ENCODE peak calls at places on chromosomes 4 and X, in nine cellular contexts. A, F, D, L, P, O, M, C and J are unnamed samples.

GRCh38 chr4:124705393-124705792 is 7.1 kb downstream of the ANKRD50 start:
- DNase-seq in D (no peak), P (no peak), C (no peak), O (no peak), L (no peak), F (no peak), A (no peak), M (no peak), J (no peak)

GRCh38 chrX:20545538-20545937 is 278.8 kb upstream of the RPS6KA3 start:
- DNase-seq in O (no peak), F (no peak), P (peak), C (no peak), D (peak), A (peak), L (peak), M (peak), J (no peak)

GRCh38 chr4:169437299-169438047 is 166.7 kb upstream of the SH3RF1 start:
- DNase-seq in L (no peak), F (no peak), M (no peak), P (no peak), D (no peak), C (no peak), A (no peak), O (no peak), J (no peak)

GRCh38 chrX:80432863-80433262 is 12.6 kb downstream of the TENT5D start:
- DNase-seq in O (no peak), M (no peak), F (peak), L (peak), D (peak), P (no peak), A (no peak), C (no peak), J (no peak)

GRCh38 chrX:40127052-40127451 is 29.3 kb upstream of the BCOR start:
- DNase-seq in O (no peak), M (no peak), P (no peak), A (no peak), C (no peak), F (no peak), L (no peak), D (no peak), J (no peak)

GRCh38 chr4:153115322-153116100 is 88.7 kb upstream of the TRIM2 start:
- DNase-seq in O (no peak), P (peak), L (peak), C (no peak), F (peak), M (peak), D (peak), A (peak), J (no peak)

GRCh38 chr4:102562995-102563394 is 61.8 kb downstream of the NFKB1 start:
- DNase-seq in D (peak), M (no peak), F (no peak), O (no peak), C (no peak), A (peak), P (peak), L (peak), J (no peak)

GRCh38 chrX:1323315-1323714 is 13.3 kb upstream of the IL3RA start:
- DNase-seq in L (no peak), A (no peak), M (no peak), F (no peak), P (no peak), D (no peak), O (no peak), C (peak), J (no peak)

GRCh38 chr4:169315530-169316306 is 45.0 kb upstream of the SH3RF1 start:
- DNase-seq in C (no peak), P (peak), F (peak), O (no peak), L (peak), D (peak), M (peak), A (peak), J (no peak)

GRCh38 chr4:40887690-40888089 is 137.9 kb downstream of the NSUN7 start:
- DNase-seq in A (peak), L (peak), C (peak), O (no peak), P (peak), D (peak), M (peak), F (peak), J (no peak)

GRCh38 chr4:11271263-11271662 is 157.4 kb downstream of the HS3ST1 start:
- DNase-seq in M (no peak), C (no peak), O (no peak), L (no peak), D (no peak), P (no peak), A (no peak), F (no peak), J (no peak)

GRCh38 chrX:20609916-20610415 is 343.3 kb upstream of the RPS6KA3 start:
- DNase-seq in M (no peak), D (no peak), A (no peak), C (no peak), L (no peak), O (no peak), P (no peak), F (no peak), J (no peak)

GRCh38 chr4:140125374-140125773 is 28.6 kb downstream of the MAML3 start:
- DNase-seq in C (no peak), M (no peak), F (no peak), L (no peak), O (no peak), A (no peak), P (peak), D (no peak), J (no peak)

GRCh38 chrX:150602296-150602695 is 33.9 kb downstream of the MTM1 start:
- DNase-seq in D (no peak), A (no peak), P (no peak), L (no peak), O (no peak), C (no peak), M (no peak), F (no peak), J (no peak)

GRCh38 chrX:111447298-111447697 is 35.3 kb upstream of the DCX start:
- DNase-seq in F (peak), M (peak), A (no peak), L (no peak), C (no peak), O (peak), P (no peak), D (peak), J (no peak)

GRCh38 chr4:109359040-109359646 is 56.7 kb upstream of the COL25A1 start:
- DNase-seq in F (no peak), P (no peak), A (peak), L (no peak), O (no peak), D (no peak), C (no peak), M (peak), J (no peak)

GRCh38 chr4:4358093-4358840 is 28.6 kb upstream of the NSG1 start:
- DNase-seq in L (no peak), O (no peak), D (no peak), A (no peak), F (no peak), M (no peak), C (no peak), P (no peak), J (no peak)

GRCh38 chrX:129979207-129979920 is 3.1 kb upstream of the BCORL1 start:
- DNase-seq in M (no peak), C (no peak), L (no peak), A (no peak), P (no peak), D (no peak), O (peak), F (no peak), J (no peak)

GRCh38 chrX:119399772-119400101 is 601 bp downstream of the SLC25A43 start:
- DNase-seq in D (peak), C (no peak), P (no peak), A (peak), L (peak), F (peak), M (peak), O (no peak), J (no peak)

GRCh38 chr4:32196950-32197688 is 1477.0 kb downstream of the PCDH7 start:
- DNase-seq in L (no peak), F (no peak), D (no peak), C (no peak), O (no peak), P (no peak), A (no peak), M (no peak), J (no peak)
- TF ChIP-seq CTCF in L (no peak), F (no peak), D (no peak), C (no peak), O (no peak), P (no peak), A (no peak), M (no peak), J (no peak)

GRCh38 chrX:70774223-70774622 is 134.3 kb downstream of the TEX11 start:
- DNase-seq in M (no peak), L (no peak), P (no peak), O (no peak), D (no peak), A (no peak), C (no peak), F (no peak), J (no peak)

GRCh38 chrX:70769659-70770232 is 138.8 kb downstream of the TEX11 start:
- DNase-seq in A (peak), P (peak), C (no peak), M (no peak), F (peak), O (no peak), D (peak), L (no peak), J (no peak)
- TF ChIP-seq CTCF in A (peak), P (peak), C (peak), M (peak), F (peak), O (peak), D (peak), L (peak), J (no peak)

GRCh38 chr4:105896984-105897760 is 1.9 kb downstream of the NPNT start:
- DNase-seq in M (no peak), O (no peak), C (no peak), F (no peak), A (no peak), D (no peak), L (no peak), P (no peak), J (no peak)

GRCh38 chr4:105894570-105895323 is 524 bp upstream of the NPNT start:
- DNase-seq in F (no peak), C (no peak), A (peak), D (no peak), M (peak), P (no peak), O (no peak), L (peak), J (no peak)

GRCh38 chr4:105896461-105896939 is 1.2 kb downstream of the NPNT start:
- DNase-seq in L (no peak), P (no peak), A (no peak), O (no peak), M (no peak), D (no peak), C (no peak), F (no peak), J (no peak)

GRCh38 chr4:105895324-105895608 is at the start of gene NPNT:
- DNase-seq in O (peak), D (no peak), P (no peak), L (no peak), M (no peak), C (no peak), A (no peak), F (no peak), J (no peak)

DNA sequence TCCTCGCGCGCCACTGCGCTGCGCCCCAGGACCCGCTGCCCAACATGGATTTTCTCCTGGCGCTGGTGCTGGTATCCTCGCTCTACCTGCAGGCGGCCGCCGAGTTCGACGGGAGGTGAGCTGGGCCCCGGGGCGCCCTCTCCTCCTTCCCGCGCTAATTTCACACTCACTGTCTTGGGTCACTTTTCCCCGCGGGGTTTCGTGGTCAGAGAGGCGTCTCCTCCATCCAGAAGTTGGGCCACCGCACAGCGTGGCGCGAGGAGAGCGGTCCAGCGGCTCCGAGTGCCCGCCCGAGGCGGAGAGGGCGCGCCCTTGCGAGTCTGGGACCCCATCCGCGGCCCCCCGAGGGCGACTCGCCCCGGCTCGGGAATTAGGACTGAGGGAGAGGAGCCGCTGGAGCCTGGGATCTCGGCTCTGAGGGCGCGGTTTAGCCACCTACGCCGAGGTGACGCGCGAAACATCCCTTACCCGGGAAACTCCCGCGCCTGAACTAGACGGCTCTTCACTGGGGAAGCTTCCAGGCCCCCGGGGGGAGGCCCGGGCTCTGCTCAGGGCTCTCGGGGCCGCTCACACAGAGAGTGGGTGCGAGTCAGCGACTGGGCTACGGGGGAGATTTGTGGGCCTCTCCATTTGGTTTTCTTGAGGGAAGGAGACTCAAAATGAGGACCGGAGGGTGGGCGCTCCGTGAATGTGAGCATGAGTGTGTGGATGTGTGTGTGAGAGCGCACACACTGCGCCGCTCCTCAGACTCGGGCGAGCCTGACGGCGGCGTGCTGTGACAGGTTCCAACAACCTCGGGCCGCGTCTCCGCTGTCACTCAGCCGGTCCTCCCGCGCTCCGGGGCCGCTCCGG is 564 bp downstream of the NPNT start:
- DNase-seq in F (no peak), O (peak), A (peak), D (no peak), P (no peak), M (peak), L (no peak), C (no peak), J (peak)
- TF ChIP-seq CTCF in F (no peak), O (no peak), A (no peak), D (no peak), P (no peak), M (no peak), L (no peak), C (no peak), J (no peak)

GRCh38 chr4:84966382-84967291 is at the start of gene WDFY3:
- DNase-seq in M (peak), L (peak), C (peak), O (peak), F (peak), P (peak), A (peak), D (peak), J (peak)
- TF ChIP-seq CTCF in M (no peak), L (peak), C (no peak), O (no peak), F (peak), P (peak), A (peak), D (no peak), J (no peak)

DNA sequence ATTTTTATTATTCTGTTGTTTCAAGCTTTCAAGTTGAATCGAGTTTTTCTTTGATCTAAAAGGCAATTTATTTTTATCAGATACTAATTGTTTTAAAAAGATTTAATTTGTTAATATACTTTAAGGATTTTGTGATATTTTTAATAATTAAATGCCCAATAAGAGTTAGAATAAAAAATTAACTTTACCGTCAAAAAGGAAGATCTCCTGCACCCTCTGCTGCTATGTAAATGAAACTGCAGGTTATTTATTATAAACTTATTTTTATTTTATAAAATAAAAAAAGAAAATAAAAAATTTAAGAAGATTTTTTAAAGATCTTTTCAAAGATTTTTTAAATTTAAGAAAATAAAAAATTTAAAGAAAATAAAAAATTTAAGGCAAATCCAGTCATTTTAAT is 166.1 kb downstream of the CCSER1 start:
- DNase-seq in F (peak), L (peak), M (no peak), O (no peak), C (no peak), D (peak), P (peak), A (peak), J (no peak)
- TF ChIP-seq CTCF in F (peak), L (peak), M (peak), O (peak), C (peak), D (peak), P (peak), A (peak), J (no peak)

DNA sequence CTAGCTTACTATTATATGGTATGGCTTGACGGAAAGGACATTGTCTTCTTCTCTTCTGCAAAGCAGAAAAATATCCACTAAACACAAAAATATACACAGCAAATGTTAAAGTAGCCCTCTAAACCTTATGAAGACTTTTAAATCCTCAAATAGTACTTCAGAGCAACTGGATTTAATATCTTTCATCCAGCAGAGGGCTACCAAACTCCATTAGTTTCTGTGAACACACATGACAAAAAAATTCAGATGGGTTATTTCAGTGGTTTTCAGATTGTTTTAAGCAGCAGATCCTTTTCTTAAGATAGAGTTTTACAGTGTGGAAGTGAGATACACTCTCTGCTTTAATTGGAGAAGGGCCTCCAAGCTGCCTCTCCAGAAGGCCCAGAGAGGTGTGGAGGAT is 56.6 kb downstream of the ANK2 start:
- DNase-seq in P (peak), D (peak), F (peak), C (no peak), L (peak), M (peak), A (peak), O (no peak), J (no peak)
- TF ChIP-seq CTCF in P (peak), D (peak), F (peak), C (peak), L (peak), M (peak), A (peak), O (peak), J (no peak)

GRCh38 chr4:164770051-164770724 is 16.3 kb downstream of the SMIM31 start:
- DNase-seq in D (no peak), P (no peak), M (no peak), L (no peak), F (no peak), C (no peak), O (no peak), A (no peak), J (no peak)

GRCh38 chr4:164765096-164765495 is 11.2 kb downstream of the SMIM31 start:
- DNase-seq in M (no peak), C (no peak), O (no peak), F (no peak), P (no peak), L (no peak), A (no peak), D (no peak), J (no peak)

GRCh38 chr4:164771088-164771487 is 17.2 kb downstream of the SMIM31 start:
- DNase-seq in F (no peak), L (peak), P (no peak), D (no peak), A (no peak), O (no peak), M (no peak), C (no peak), J (no peak)

GRCh38 chr4:164772076-164772475 is 18.1 kb downstream of the SMIM31 start:
- DNase-seq in D (no peak), O (no peak), L (no peak), C (no peak), P (no peak), M (no peak), F (no peak), A (no peak), J (no peak)

DNA sequence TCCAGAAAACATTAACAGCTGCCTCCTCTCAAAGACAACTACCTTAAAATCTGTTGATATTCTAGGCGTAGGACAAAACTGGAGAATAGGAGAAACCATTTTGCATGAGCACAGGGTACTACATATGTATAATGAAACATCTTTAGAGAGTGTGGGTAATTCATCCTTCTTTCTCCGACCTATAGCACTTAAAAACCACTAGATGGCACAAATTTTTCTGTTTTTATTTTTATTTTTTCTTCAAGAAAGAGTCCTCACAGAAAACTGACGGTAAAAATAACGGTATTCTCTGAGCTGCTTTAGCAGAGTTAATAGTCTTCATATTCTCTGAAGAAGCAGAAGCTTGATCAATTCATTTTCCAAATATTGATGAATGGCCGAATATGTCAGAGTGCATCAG is 14.6 kb downstream of the SMIM31 start:
- DNase-seq in D (peak), C (no peak), F (peak), M (no peak), L (peak), O (no peak), A (peak), P (peak), J (no peak)
- TF ChIP-seq CTCF in D (peak), C (peak), F (peak), M (peak), L (peak), O (peak), A (peak), P (peak), J (no peak)

GRCh38 chr4:149549911-149550310 is 265.7 kb downstream of the IQCM start:
- DNase-seq in C (no peak), P (no peak), F (peak), O (no peak), L (peak), D (peak), M (peak), A (no peak), J (no peak)
- TF ChIP-seq CTCF in C (no peak), P (no peak), F (peak), O (no peak), L (no peak), D (peak), M (no peak), A (peak), J (no peak)